ENCODE peak calls at places on chromosomes 7 and 10, in seven cellular contexts. R is left ventricle myocardium inferior, T is astrocyte of the spinal cord, W is cardiac fibroblast, A is GM20000, M is WTC11, O is RWPE1. V is an unnamed sample.

GRCh38 chr10:112532053-112532658 is 85.1 kb downstream of the VTI1A start:
- DNase-seq in T (no peak), R (no peak), M (no peak), W (no peak), A (peak), O (no peak), V (no peak)

GRCh38 chr10:119253433-119254174 is 46.2 kb downstream of the GRK5 start:
- DNase-seq in O (peak), W (peak), A (no peak), R (peak), T (peak), M (peak), V (peak)

GRCh38 chr7:87152897-87153641 is 816 bp downstream of the DMTF1 start:
- DNase-seq in W (peak), M (peak), A (peak), R (peak), O (peak), T (peak), V (peak)

GRCh38 chr10:67775274-67775673 is 62.7 kb downstream of the DNAJC12 start:
- DNase-seq in A (no peak), M (no peak), T (no peak), O (no peak), R (no peak), W (peak), V (no peak)

GRCh38 chr7:76329479-76329878 is 27.0 kb downstream of the HSPB1 start:
- DNase-seq in T (no peak), M (no peak), O (no peak), W (no peak), A (no peak), R (no peak), V (no peak)

GRCh38 chr7:101216001-101216859 is 1.2 kb downstream of the PLOD3 start:
- DNase-seq in T (peak), M (no peak), O (no peak), R (no peak), W (peak), A (no peak), V (no peak)

GRCh38 chr10:132043861-132044695 is 21.7 kb upstream of the JAKMIP3 start:
- DNase-seq in A (no peak), M (no peak), T (no peak), R (no peak), O (no peak), W (no peak), V (no peak)

GRCh38 chr10:71270301-71270777 is 48.7 kb upstream of the SLC29A3 start:
- DNase-seq in W (peak), A (peak), O (peak), R (no peak), M (peak), T (peak), V (peak)

GRCh38 chr7:33143996-33144718 is 14.8 kb downstream of the BBS9 start:
- DNase-seq in T (peak), M (no peak), R (no peak), A (peak), O (no peak), W (peak), V (no peak)

GRCh38 chr7:116052006-116052405 is 21.4 kb upstream of the TFEC start:
- DNase-seq in M (no peak), R (no peak), A (no peak), O (no peak), W (peak), T (peak), V (no peak)

GRCh38 chr7:66198461-66198860 is 6.7 kb upstream of the TPST1 start:
- DNase-seq in W (no peak), O (no peak), A (no peak), T (no peak), R (no peak), M (no peak), V (no peak)

GRCh38 chr7:95527033-95527775 is 41.5 kb downstream of the ASB4 start:
- DNase-seq in R (no peak), M (peak), A (peak), W (peak), O (peak), T (peak), V (peak)

GRCh38 chr7:26151096-26151495 is 902 bp upstream of the NFE2L3 start:
- DNase-seq in R (no peak), M (no peak), A (no peak), T (no peak), O (no peak), W (no peak), V (no peak)

GRCh38 chr7:102860351-102860811 is 52.4 kb upstream of the LRRC17 start:
- DNase-seq in A (no peak), W (peak), R (no peak), M (no peak), O (no peak), T (peak), V (no peak)

GRCh38 chr7:34550996-34551395 is 107.0 kb upstream of the NPSR1 start:
- DNase-seq in A (no peak), T (no peak), M (no peak), R (no peak), O (no peak), W (no peak), V (no peak)

GRCh38 chr10:35639651-35640311 is 2.3 kb downstream of the FZD8 start:
- DNase-seq in T (peak), O (no peak), M (peak), R (peak), W (peak), A (peak), V (peak)

GRCh38 chr7:82559203-82559805 is 115.7 kb upstream of the CACNA2D1 start:
- DNase-seq in M (peak), T (no peak), R (no peak), O (peak), W (no peak), A (no peak), V (peak)

GRCh38 chr10:119287613-119287991 is 80.2 kb downstream of the GRK5 start:
- DNase-seq in M (no peak), T (no peak), A (no peak), W (no peak), O (no peak), R (no peak), V (no peak)

GRCh38 chr7:24668922-24669635 is 88.2 kb downstream of the GSDME start:
- DNase-seq in R (no peak), O (peak), M (no peak), W (peak), T (no peak), A (no peak), V (no peak)

GRCh38 chr10:133006806-133007205 is 64.4 kb upstream of the CFAP46 start:
- DNase-seq in A (no peak), O (no peak), W (no peak), M (no peak), T (no peak), R (no peak), V (no peak)

GRCh38 chr7:106891545-106892410 is 26.7 kb downstream of the PIK3CG start:
- DNase-seq in R (no peak), M (no peak), O (no peak), T (no peak), W (no peak), A (no peak), V (no peak)

GRCh38 chr10:80397014-80397413 is 11.3 kb upstream of the PRXL2A start:
- DNase-seq in R (no peak), T (no peak), W (no peak), O (no peak), A (no peak), M (no peak), V (no peak)

GRCh38 chr10:17383801-17384445 is 70.5 kb downstream of the ST8SIA6 start:
- DNase-seq in M (no peak), T (no peak), A (no peak), W (no peak), R (no peak), O (no peak), V (no peak)

GRCh38 chr10:54869022-54869421 is 68.0 kb upstream of the PCDH15 start:
- DNase-seq in O (no peak), A (no peak), T (no peak), R (no peak), M (no peak), W (no peak), V (no peak)

DNA sequence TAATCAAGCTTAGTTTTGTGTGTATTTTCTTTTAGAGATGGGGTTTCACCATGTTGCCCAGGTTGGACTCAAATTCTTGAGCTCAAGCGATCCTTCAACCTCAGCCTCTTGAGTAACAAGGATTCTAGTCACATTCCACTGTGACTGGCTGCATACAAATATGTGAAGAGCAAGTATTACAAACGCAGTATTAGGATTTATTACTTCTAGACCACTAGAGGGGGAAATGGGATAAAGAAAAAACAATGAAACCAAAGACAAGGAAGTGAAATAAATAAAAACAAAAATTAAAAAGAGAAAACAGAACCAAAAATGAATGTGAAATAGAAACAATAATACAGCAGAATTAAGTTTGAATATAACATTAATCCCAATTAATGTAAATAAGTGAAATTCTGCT is 308.7 kb downstream of the ANKRD30A start:
- DNase-seq in O (peak), W (peak), T (no peak), R (no peak), M (no peak), A (no peak), V (no peak)
- TF ChIP-seq CTCF in O (peak), W (no peak), T (no peak), R (peak), M (no peak), A (no peak), V (no peak)

GRCh38 chr7:156589808-156590207 is 50.8 kb upstream of the RNF32 start:
- DNase-seq in M (no peak), W (no peak), T (no peak), R (no peak), A (no peak), O (no peak), V (no peak)
- TF ChIP-seq CTCF in M (no peak), W (no peak), T (no peak), R (no peak), A (no peak), O (no peak), V (no peak)

GRCh38 chr7:151449990-151450389 is 10.0 kb upstream of the CRYGN start:
- DNase-seq in W (no peak), O (no peak), T (no peak), R (no peak), M (no peak), A (no peak), V (no peak)

GRCh38 chr7:151446412-151446811 is 6.5 kb upstream of the CRYGN start:
- DNase-seq in T (no peak), O (no peak), A (no peak), R (no peak), M (no peak), W (no peak), V (no peak)

GRCh38 chr7:151447901-151448260 is 7.9 kb upstream of the CRYGN start:
- DNase-seq in A (no peak), R (no peak), O (no peak), T (no peak), M (no peak), W (no peak), V (no peak)

GRCh38 chr7:151447312-151447711 is 7.4 kb upstream of the CRYGN start:
- DNase-seq in O (no peak), M (no peak), T (no peak), W (no peak), A (no peak), R (no peak), V (no peak)

GRCh38 chr7:151448261-151449252 is 8.6 kb upstream of the CRYGN start:
- DNase-seq in R (peak), T (peak), A (peak), O (peak), W (peak), M (peak), V (peak)
- TF ChIP-seq CTCF in R (peak), T (peak), A (peak), O (peak), W (peak), M (peak), V (peak)

GRCh38 chr7:1794888-1795542 is 124.9 kb downstream of the ELFN1 start:
- DNase-seq in A (no peak), R (no peak), M (no peak), W (peak), O (no peak), T (no peak), V (no peak)
- TF ChIP-seq CTCF in A (no peak), R (no peak), M (no peak), W (peak), O (no peak), T (peak), V (no peak)

GRCh38 chr10:48659790-48660189 is 24.9 kb upstream of the WDFY4 start:
- DNase-seq in T (peak), M (no peak), R (no peak), W (peak), O (no peak), A (no peak), V (no peak)
- TF ChIP-seq CTCF in T (peak), M (no peak), R (peak), W (peak), O (no peak), A (no peak), V (peak)

GRCh38 chr10:125140151-125140550 is 20.2 kb downstream of the CTBP2 start:
- DNase-seq in T (no peak), O (no peak), W (no peak), A (no peak), M (no peak), R (no peak), V (no peak)
- TF ChIP-seq CTCF in T (no peak), O (no peak), W (no peak), A (no peak), M (no peak), R (no peak), V (no peak)

DNA sequence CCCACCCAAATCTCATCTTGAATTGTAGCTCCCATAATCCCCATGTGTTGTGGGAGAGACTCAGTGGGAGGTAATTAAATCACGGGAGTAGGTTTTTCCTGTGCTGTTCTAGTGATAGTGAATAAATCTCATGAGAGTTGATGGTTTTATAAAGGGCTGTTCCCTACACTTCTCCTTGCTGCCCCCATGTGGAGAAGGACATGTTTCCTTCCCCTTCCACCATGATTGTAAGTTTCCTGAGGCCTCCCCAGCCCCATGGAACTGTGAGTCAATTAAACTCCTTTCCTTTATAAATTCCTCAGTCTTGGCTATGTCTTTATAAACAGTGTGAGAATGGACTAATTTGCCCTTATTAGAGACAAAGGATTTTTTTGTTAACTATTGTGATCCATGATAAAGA is 48.5 kb upstream of the MKX start:
- DNase-seq in W (no peak), T (no peak), O (no peak), R (no peak), M (no peak), A (no peak), V (peak)
- TF ChIP-seq CTCF in W (no peak), T (no peak), O (peak), R (peak), M (no peak), A (no peak), V (no peak)